ENCODE peak calls at places on chromosomes 1 and 21, in six cellular contexts. One of them, this sample, is unnamed.

GRCh38 chr1:2347409-2347785 is 44.0 kb downstream of the MORN1 start:
- DNase-seq in AG20443: no peak
- DNase-seq in right cardiac atrium: peak
- DNase-seq in HFF-Myc: no peak
- DNase-seq in HEK293T: no peak
- DNase-seq in type B pancreatic cell: no peak
- DNase-seq in this sample: no peak

GRCh38 chr1:161958425-161958824 is 65.2 kb downstream of the OLFML2B start:
- DNase-seq in HEK293T: no peak
- DNase-seq in HFF-Myc: no peak
- DNase-seq in AG20443: no peak
- DNase-seq in right cardiac atrium: no peak
- DNase-seq in type B pancreatic cell: no peak
- DNase-seq in this sample: no peak

GRCh38 chr1:172826096-172826741 is 167.3 kb downstream of the FASLG start:
- DNase-seq in right cardiac atrium: no peak
- DNase-seq in type B pancreatic cell: no peak
- DNase-seq in HEK293T: peak
- DNase-seq in AG20443: peak
- DNase-seq in HFF-Myc: peak
- DNase-seq in this sample: peak

GRCh38 chr1:175278729-175279128 is 86.2 kb upstream of the KIAA0040 start:
- DNase-seq in type B pancreatic cell: no peak
- DNase-seq in AG20443: no peak
- DNase-seq in right cardiac atrium: no peak
- DNase-seq in HEK293T: peak
- DNase-seq in HFF-Myc: no peak
- DNase-seq in this sample: no peak

GRCh38 chr1:6544831-6545230 is 9.5 kb downstream of the NOL9 start:
- DNase-seq in type B pancreatic cell: no peak
- DNase-seq in AG20443: no peak
- DNase-seq in HEK293T: no peak
- DNase-seq in right cardiac atrium: no peak
- DNase-seq in HFF-Myc: no peak
- DNase-seq in this sample: no peak

GRCh38 chr1:189764391-189765320 is 713.0 kb downstream of the BRINP3 start:
- DNase-seq in right cardiac atrium: no peak
- DNase-seq in AG20443: no peak
- DNase-seq in type B pancreatic cell: no peak
- DNase-seq in HEK293T: no peak
- DNase-seq in HFF-Myc: no peak
- DNase-seq in this sample: no peak

GRCh38 chr1:114756949-114757454 is 782 bp downstream of the CSDE1 start:
- DNase-seq in AG20443: peak
- DNase-seq in right cardiac atrium: peak
- DNase-seq in HEK293T: peak
- DNase-seq in HFF-Myc: no peak
- DNase-seq in type B pancreatic cell: no peak
- DNase-seq in this sample: peak

GRCh38 chr1:208207388-208208131 is 36.6 kb downstream of the PLXNA2 start:
- DNase-seq in AG20443: peak
- DNase-seq in right cardiac atrium: peak
- DNase-seq in HEK293T: no peak
- DNase-seq in HFF-Myc: no peak
- DNase-seq in type B pancreatic cell: no peak
- DNase-seq in this sample: peak

GRCh38 chr1:23922321-23922943 is 9.3 kb upstream of the CNR2 start:
- DNase-seq in HEK293T: no peak
- DNase-seq in type B pancreatic cell: no peak
- DNase-seq in AG20443: no peak
- DNase-seq in HFF-Myc: no peak
- DNase-seq in right cardiac atrium: no peak
- DNase-seq in this sample: no peak

GRCh38 chr1:153705484-153705883 is 22.4 kb upstream of the INTS3 start:
- DNase-seq in HFF-Myc: no peak
- DNase-seq in type B pancreatic cell: no peak
- DNase-seq in AG20443: no peak
- DNase-seq in HEK293T: no peak
- DNase-seq in right cardiac atrium: no peak
- DNase-seq in this sample: no peak

GRCh38 chr1:82542766-82543165 is 742.0 kb downstream of the ADGRL2 start:
- DNase-seq in HFF-Myc: no peak
- DNase-seq in AG20443: no peak
- DNase-seq in right cardiac atrium: no peak
- DNase-seq in HEK293T: no peak
- DNase-seq in type B pancreatic cell: no peak
- DNase-seq in this sample: no peak

GRCh38 chr1:55375617-55376258 is 160.6 kb upstream of the USP24 start:
- DNase-seq in type B pancreatic cell: no peak
- DNase-seq in AG20443: peak
- DNase-seq in right cardiac atrium: peak
- DNase-seq in HFF-Myc: peak
- DNase-seq in HEK293T: peak
- DNase-seq in this sample: peak

GRCh38 chr21:37198989-37199924 is 67.9 kb downstream of the VPS26C start:
- DNase-seq in HEK293T: no peak
- DNase-seq in type B pancreatic cell: no peak
- DNase-seq in HFF-Myc: no peak
- DNase-seq in right cardiac atrium: no peak
- DNase-seq in AG20443: no peak
- DNase-seq in this sample: peak

GRCh38 chr1:231338270-231339128 is at the start of gene SPRTN:
- DNase-seq in HEK293T: peak
- DNase-seq in type B pancreatic cell: no peak
- DNase-seq in AG20443: peak
- DNase-seq in HFF-Myc: no peak
- DNase-seq in right cardiac atrium: no peak
- DNase-seq in this sample: peak

GRCh38 chr1:93615201-93616150 is 66.2 kb downstream of the BCAR3 start:
- DNase-seq in right cardiac atrium: no peak
- DNase-seq in AG20443: peak
- DNase-seq in HEK293T: no peak
- DNase-seq in type B pancreatic cell: no peak
- DNase-seq in HFF-Myc: peak
- DNase-seq in this sample: peak

GRCh38 chr1:214637722-214638473 is 34.9 kb downstream of the CENPF start:
- DNase-seq in type B pancreatic cell: no peak
- DNase-seq in HFF-Myc: no peak
- DNase-seq in AG20443: peak
- DNase-seq in right cardiac atrium: no peak
- DNase-seq in HEK293T: peak
- DNase-seq in this sample: peak

GRCh38 chr1:171213559-171214454 is 28.7 kb downstream of the FMO2 start:
- DNase-seq in type B pancreatic cell: no peak
- DNase-seq in right cardiac atrium: peak
- DNase-seq in HEK293T: no peak
- DNase-seq in AG20443: no peak
- DNase-seq in HFF-Myc: no peak
- DNase-seq in this sample: no peak

GRCh38 chr1:64396817-64397216 is 73.1 kb upstream of the CACHD1 start:
- DNase-seq in AG20443: no peak
- DNase-seq in HEK293T: no peak
- DNase-seq in right cardiac atrium: no peak
- DNase-seq in type B pancreatic cell: no peak
- DNase-seq in HFF-Myc: no peak
- DNase-seq in this sample: no peak